ENCODE peak calls at places on chromosomes 7 and 10, in ten cellular contexts. X is IMR-90; L is D341Med; E is stimulated activated CD4-positive, alpha-beta T cell treated with anti-CD3 and anti-CD28 coated beads, Interleukin-2, amount 100 ng/mL, for 48 hours; I is KBM-7; J is ELR; Z is head of caudate nucleus; F is neural progenitor cell; S is DMS153; P is AG10803. M is an unnamed sample.

GRCh38 chr10:76073524-76073923 is 642.1 kb downstream of the LRMDA start:
- DNase-seq in P (no peak), J (no peak), L (no peak), S (no peak), X (no peak), F (no peak), E (no peak), I (no peak), Z (no peak), M (no peak)

GRCh38 chr10:63264852-63265617 is 131.9 kb downstream of the NRBF2 start:
- DNase-seq in E (no peak), P (peak), S (peak), I (peak), F (peak), J (peak), Z (peak), L (peak), X (peak), M (no peak)

GRCh38 chr10:112526130-112526529 is 79.1 kb downstream of the VTI1A start:
- DNase-seq in J (peak), X (peak), L (no peak), F (no peak), S (no peak), P (peak), Z (no peak), E (no peak), I (no peak), M (no peak)

GRCh38 chr7:28921822-28922221 is 36.3 kb downstream of the TRIL start:
- DNase-seq in P (peak), Z (peak), J (peak), E (peak), S (peak), X (peak), F (peak), I (peak), L (peak), M (peak)

GRCh38 chr10:62804384-62805138 is at the start of gene ADO:
- DNase-seq in F (peak), E (peak), J (peak), S (peak), X (peak), P (peak), L (peak), I (peak), Z (peak), M (peak)

GRCh38 chr7:78301361-78301760 is 502.8 kb downstream of the PHTF2 start:
- DNase-seq in E (no peak), I (no peak), X (peak), J (peak), Z (no peak), S (no peak), F (no peak), L (no peak), P (peak), M (peak)

GRCh38 chr7:100166966-100167911 is 1.2 kb downstream of the GAL3ST4 start:
- DNase-seq in X (no peak), J (no peak), Z (no peak), S (no peak), F (no peak), L (no peak), P (no peak), I (no peak), E (no peak), M (no peak)

GRCh38 chr7:106023369-106024322 is 60.6 kb downstream of the CDHR3 start:
- DNase-seq in X (no peak), F (no peak), E (no peak), P (no peak), I (no peak), L (no peak), Z (no peak), J (no peak), S (no peak), M (peak)

GRCh38 chr7:96248405-96248804 is 73.5 kb downstream of the SLC25A13 start:
- DNase-seq in Z (no peak), P (no peak), L (no peak), E (no peak), F (no peak), X (no peak), S (no peak), I (no peak), J (no peak), M (no peak)

GRCh38 chr10:37826806-37827205 is 30.6 kb downstream of the ZNF248 start:
- DNase-seq in L (no peak), J (no peak), S (no peak), F (no peak), Z (no peak), P (no peak), I (no peak), X (no peak), E (no peak), M (no peak)

GRCh38 chr7:116790025-116790424 is 72.4 kb upstream of the CAPZA2 start:
- DNase-seq in S (no peak), J (no peak), X (no peak), Z (no peak), L (no peak), P (no peak), I (no peak), F (no peak), E (no peak), M (no peak)

GRCh38 chr10:58698777-58699356 is 186.2 kb downstream of the BICC1 start:
- DNase-seq in X (no peak), J (no peak), F (peak), L (no peak), P (peak), E (no peak), Z (no peak), S (no peak), I (no peak), M (no peak)

GRCh38 chr7:74061840-74062539 is 21.6 kb upstream of the LIMK1 start:
- DNase-seq in J (peak), L (peak), S (peak), I (peak), P (peak), X (peak), Z (peak), E (peak), F (no peak), M (peak)

GRCh38 chr7:91557789-91558396 is 293.7 kb downstream of the FZD1 start:
- DNase-seq in I (no peak), P (peak), X (peak), J (peak), E (no peak), F (no peak), Z (no peak), L (no peak), S (peak), M (peak)

GRCh38 chr10:9211228-9211627 is 1156.7 kb downstream of the GATA3 start:
- DNase-seq in J (no peak), S (no peak), I (no peak), F (peak), P (no peak), X (peak), Z (no peak), L (no peak), E (no peak), M (peak)